ENCODE peak calls at places on chromosomes 1 and 21, in seven cellular contexts. B, G, N, Q, Y, H and R are unnamed samples.

GRCh38 chr1:2966940-2967725 is 54.1 kb upstream of the ACTRT2 start:
- DNase-seq in B (no peak), G (no peak), N (no peak), Q (no peak), Y (no peak), H (no peak), R (no peak)

GRCh38 chr1:55138740-55139283 is 76.4 kb downstream of the USP24 start:
- DNase-seq in B (no peak), G (no peak), N (no peak), Q (no peak), Y (no peak), H (no peak), R (no peak)

GRCh38 chr1:237851209-237851845 is 39.4 kb downstream of the ZP4 start:
- DNase-seq in B (peak; percentile 78), G (no peak), N (peak; percentile 38), Q (no peak), Y (peak; percentile 79), H (peak; percentile 53), R (peak; percentile 71)

GRCh38 chr1:208929575-208929974 is 653.9 kb upstream of the CAMK1G start:
- DNase-seq in B (no peak), G (no peak), N (peak; percentile 32), Q (no peak), Y (no peak), H (peak; percentile 49), R (no peak)

GRCh38 chr1:210816136-210816535 is 317.8 kb downstream of the KCNH1 start:
- DNase-seq in B (no peak), G (no peak), N (no peak), Q (no peak), Y (peak; percentile 47), H (no peak), R (no peak)

GRCh38 chr1:29639741-29640427 is 403.6 kb downstream of the PTPRU start:
- DNase-seq in B (no peak), G (no peak), N (peak; percentile 28), Q (no peak), Y (no peak), H (peak; percentile 76), R (no peak)

GRCh38 chr1:57061369-57061768 is 95.6 kb upstream of the C8B start:
- DNase-seq in B (no peak), G (no peak), N (peak; percentile 5), Q (no peak), Y (peak; percentile 43), H (no peak), R (no peak)

GRCh38 chr1:156419863-156420208 is 50.8 kb downstream of the RHBG start:
- DNase-seq in B (peak; percentile 38), G (no peak), N (no peak), Q (no peak), Y (no peak), H (no peak), R (peak; percentile 58)

GRCh38 chr1:86912501-86912900 is 1.4 kb downstream of the SELENOF start:
- DNase-seq in B (no peak), G (no peak), N (peak; percentile 11), Q (no peak), Y (no peak), H (no peak), R (no peak)

GRCh38 chr1:94974824-94975223 is 47.9 kb upstream of the CNN3 start:
- DNase-seq in B (no peak), G (no peak), N (no peak), Q (no peak), Y (no peak), H (no peak), R (no peak)

GRCh38 chr21:25639167-25639921 is at the start of gene JAM2:
- DNase-seq in B (peak; percentile 73), G (peak; percentile 78), N (peak; percentile 6), Q (peak; percentile 22), Y (peak; percentile 57), H (no peak), R (peak; percentile 41)

GRCh38 chr1:86704972-86705632 is 726 bp downstream of the SH3GLB1 start:
- DNase-seq in B (peak; percentile 65), G (no peak), N (peak; percentile 70), Q (peak; percentile 31), Y (peak; percentile 61), H (no peak), R (peak; percentile 63)

GRCh38 chr1:1307908-1308755 is at the start of the genes ACAP3 and PUSL1:
- DNase-seq in B (peak; percentile 86), G (peak; percentile 96), N (peak; percentile 94), Q (peak; percentile 91), Y (peak; percentile 95), H (peak; percentile 79), R (peak; percentile 81)

GRCh38 chr1:3113047-3113740 is 44.2 kb downstream of the PRDM16 start:
- DNase-seq in B (no peak), G (no peak), N (no peak), Q (no peak), Y (no peak), H (no peak), R (no peak)

GRCh38 chr1:91550961-91551360 is 50.3 kb downstream of the CDC7 start:
- DNase-seq in B (no peak), G (no peak), N (no peak), Q (no peak), Y (no peak), H (no peak), R (no peak)

GRCh38 chr1:1435094-1435903 is at the start of gene VWA1:
- DNase-seq in B (peak; percentile 85), G (peak; percentile 62), N (peak; percentile 65), Q (no peak), Y (peak; percentile 82), H (no peak), R (peak; percentile 75)

GRCh38 chr1:16498573-16499359 is 15.3 kb downstream of the RNU1-1 start:
- DNase-seq in B (peak; percentile 98), G (peak; percentile 88), N (peak; percentile 84), Q (peak; percentile 84), Y (peak; percentile 97), H (peak; percentile 49), R (peak; percentile 93)

DNA sequence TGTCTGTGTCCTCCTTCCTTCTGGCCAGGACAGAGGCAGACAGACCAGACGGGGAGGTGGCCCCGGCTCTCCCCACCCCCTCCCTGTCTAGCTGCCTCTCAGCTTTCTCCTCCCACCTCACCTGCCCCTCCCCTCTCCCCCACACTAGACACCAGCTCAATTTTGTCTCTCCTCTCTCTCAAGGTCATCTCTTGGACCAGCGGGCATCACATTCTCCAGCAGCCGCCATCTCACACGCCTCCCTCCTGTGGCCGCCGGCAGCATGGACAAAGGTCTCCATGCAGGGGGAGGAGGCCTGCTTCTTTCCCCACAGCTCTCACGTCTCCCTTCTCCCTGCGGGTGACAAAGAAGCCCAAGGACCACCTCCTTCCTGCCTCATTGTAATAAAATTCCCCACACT is 14.5 kb downstream of the OPTC start:
- DNase-seq in B (peak; percentile 34), G (no peak), N (no peak), Q (no peak), Y (peak; percentile 68), H (no peak), R (no peak)
- TF ChIP-seq CTCF in B (no peak), G (no peak), N (no peak), Q (no peak), Y (no peak), H (peak; percentile 17), R (no peak)

GRCh38 chr1:228646717-228647522 is 88.4 kb upstream of the RHOU start:
- DNase-seq in B (peak; percentile 28), G (peak; percentile 65), N (peak; percentile 55), Q (no peak), Y (peak; percentile 18), H (no peak), R (no peak)
- TF ChIP-seq CTCF in B (no peak), G (no peak), N (no peak), Q (no peak), Y (no peak), H (no peak), R (no peak)

GRCh38 chr1:224513383-224513782 is 78.8 kb upstream of the WDR26 start:
- DNase-seq in B (no peak), G (no peak), N (no peak), Q (no peak), Y (no peak), H (no peak), R (no peak)
- TF ChIP-seq CTCF in B (no peak), G (no peak), N (no peak), Q (no peak), Y (no peak), H (no peak), R (no peak)

GRCh38 chr1:6105218-6105679 is 59.6 kb downstream of the KCNAB2 start:
- DNase-seq in B (no peak), G (no peak), N (no peak), Q (no peak), Y (no peak), H (no peak), R (no peak)
- TF ChIP-seq CTCF in B (no peak), G (no peak), N (no peak), Q (no peak), Y (no peak), H (no peak), R (no peak)

GRCh38 chr1:111062624-111063023 is 77.3 kb downstream of the DRAM2 start:
- DNase-seq in B (no peak), G (no peak), N (no peak), Q (no peak), Y (no peak), H (no peak), R (no peak)

GRCh38 chr1:111062081-111062480 is 77.8 kb downstream of the DRAM2 start:
- DNase-seq in B (no peak), G (no peak), N (no peak), Q (no peak), Y (no peak), H (no peak), R (no peak)

DNA sequence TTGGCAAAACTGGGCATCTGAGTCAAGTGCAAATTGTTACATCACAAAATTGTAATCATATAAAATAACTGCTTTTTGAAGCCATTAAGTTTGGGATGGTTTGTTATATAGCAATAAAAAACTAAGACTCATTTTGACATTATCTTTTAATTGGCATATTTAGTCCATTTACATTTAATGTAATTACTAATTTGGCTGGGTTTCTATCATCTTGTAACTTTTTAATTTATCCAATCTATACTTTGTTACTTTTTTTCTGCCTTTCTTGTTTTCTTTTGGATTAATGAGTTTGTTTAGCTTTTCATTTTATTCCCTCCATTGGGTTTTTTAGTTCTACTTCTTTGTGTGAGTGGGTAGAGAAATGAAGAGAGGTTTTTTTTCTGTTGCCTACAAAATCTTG is 76.3 kb downstream of the DRAM2 start:
- DNase-seq in B (no peak), G (no peak), N (no peak), Q (no peak), Y (no peak), H (no peak), R (no peak)
- TF ChIP-seq CTCF in B (no peak), G (no peak), N (no peak), Q (no peak), Y (no peak), H (no peak), R (no peak)

GRCh38 chr1:51574796-51575195 is 42.1 kb upstream of the OSBPL9 start:
- DNase-seq in B (no peak), G (no peak), N (no peak), Q (no peak), Y (no peak), H (no peak), R (no peak)
- TF ChIP-seq CTCF in B (no peak), G (no peak), N (no peak), Q (no peak), Y (no peak), H (no peak), R (no peak)